ENCODE peak calls at places on chromosomes 2 and 18, in ten cellular contexts. Y, T, K, X, P, I, W, H, G and E are unnamed samples.

GRCh38 chr2:28102455-28102874 is 211.9 kb downstream of the BABAM2 start:
- DNase-seq in Y (no peak), T (no peak), K (peak; percentile 41), X (no peak), P (peak; percentile 93), I (peak; percentile 29), W (no peak), H (peak; percentile 13), G (no peak), E (peak; percentile 22)

GRCh38 chr18:30687501-30687900 is 355.0 kb downstream of the DSC3 start:
- DNase-seq in Y (no peak), T (no peak), K (no peak), X (no peak), P (no peak), I (no peak), W (no peak), H (no peak), G (no peak), E (no peak)

GRCh38 chr2:69086466-69086865 is 73.5 kb downstream of the ANTXR1 start:
- DNase-seq in Y (no peak), T (no peak), K (no peak), X (no peak), P (peak; percentile 45), I (no peak), W (no peak), H (no peak), G (no peak), E (no peak)

GRCh38 chr2:444937-445884 is 157.3 kb upstream of the ALKAL2 start:
- DNase-seq in Y (no peak), T (no peak), K (no peak), X (peak; percentile 60), P (no peak), I (no peak), W (no peak), H (no peak), G (no peak), E (no peak)

GRCh38 chr2:89780318-89780717 is 1088.8 kb downstream of the RPIA start:
- DNase-seq in Y (no peak), T (no peak), K (no peak), X (no peak), P (no peak), I (no peak), W (no peak), H (no peak), G (no peak), E (no peak)

GRCh38 chr2:217657252-217657651 is 345.5 kb downstream of the TNS1 start:
- DNase-seq in Y (no peak), T (no peak), K (no peak), X (no peak), P (no peak), I (no peak), W (no peak), H (no peak), G (no peak), E (no peak)

GRCh38 chr2:174328309-174329156 is 6.2 kb upstream of the SP9 start:
- DNase-seq in Y (no peak), T (no peak), K (no peak), X (peak; percentile 6), P (no peak), I (no peak), W (no peak), H (no peak), G (peak; percentile 20), E (no peak)

GRCh38 chr18:75110846-75111415 is 98.0 kb downstream of the PTGR3 start:
- DNase-seq in Y (no peak), T (no peak), K (no peak), X (no peak), P (no peak), I (no peak), W (no peak), H (no peak), G (no peak), E (no peak)

GRCh38 chr2:20656561-20656960 is 5.7 kb upstream of the HS1BP3 start:
- DNase-seq in Y (no peak), T (no peak), K (no peak), X (no peak), P (no peak), I (no peak), W (no peak), H (no peak), G (no peak), E (no peak)